ENCODE peak calls at places on chromosome X, in four cellular contexts. L is BJ, A is heart right ventricle, D is mesothelial cell of epicardium. E is an unnamed sample.

GRCh38 chrX:64218023-64218422 is 12.4 kb downstream of the ASB12 start:
- DNase-seq in L (no peak), D (no peak), A (no peak), E (peak)

GRCh38 chrX:17432158-17432557 is 57.2 kb downstream of the NHS start:
- DNase-seq in A (no peak), L (no peak), D (no peak), E (no peak)

GRCh38 chrX:8404958-8405357 is 59.7 kb upstream of the VCX3B start:
- DNase-seq in D (no peak), L (no peak), A (no peak), E (no peak)

GRCh38 chrX:10158279-10158939 is 1.6 kb downstream of the CLCN4 start:
- DNase-seq in A (peak), D (no peak), L (no peak), E (no peak)

GRCh38 chrX:21656587-21657317 is 1.4 kb downstream of the KLHL34 start:
- DNase-seq in A (no peak), L (no peak), D (no peak), E (no peak)

GRCh38 chrX:70826715-70827114 is 81.8 kb downstream of the TEX11 start:
- DNase-seq in A (no peak), D (no peak), L (no peak), E (no peak)

GRCh38 chrX:120305531-120306145 is 5.6 kb downstream of the TMEM255A start:
- DNase-seq in L (no peak), A (no peak), D (no peak), E (no peak)

GRCh38 chrX:14670819-14671218 is 141.5 kb downstream of the GLRA2 start:
- DNase-seq in D (no peak), A (no peak), L (no peak), E (no peak)

GRCh38 chrX:40570346-40571093 is 10.2 kb upstream of the ATP6AP2 start:
- DNase-seq in L (no peak), D (no peak), A (no peak), E (no peak)

GRCh38 chrX:48684134-48684533 is 535 bp downstream of the WAS start:
- DNase-seq in A (no peak), D (no peak), L (no peak), E (no peak)

GRCh38 chrX:131827935-131828334 is 195.2 kb upstream of the STK26 start:
- DNase-seq in L (no peak), A (no peak), D (no peak), E (no peak)

GRCh38 chrX:124268099-124268498 is 64.4 kb upstream of the TEX13D start:
- DNase-seq in L (no peak), A (no peak), D (no peak), E (no peak)

GRCh38 chrX:41785685-41786084 is 61.7 kb downstream of the GPR82 start:
- DNase-seq in L (no peak), D (no peak), A (no peak), E (no peak)

GRCh38 chrX:154785711-154786110 is 19.6 kb downstream of the MPP1 start:
- DNase-seq in L (no peak), D (no peak), A (no peak), E (no peak)

GRCh38 chrX:56221101-56221500 is 11.1 kb upstream of the KLF8 start:
- DNase-seq in L (no peak), D (no peak), A (no peak), E (no peak)

GRCh38 chrX:56216332-56216731 is 15.8 kb upstream of the KLF8 start:
- DNase-seq in A (no peak), D (no peak), L (no peak), E (no peak)

GRCh38 chrX:56222473-56223000 is 9.6 kb upstream of the KLF8 start:
- DNase-seq in L (no peak), A (no peak), D (no peak), E (no peak)

GRCh38 chrX:56219702-56220101 is 12.5 kb upstream of the KLF8 start:
- DNase-seq in A (no peak), L (no peak), D (no peak), E (no peak)
- TF ChIP-seq CTCF in A (peak), L (no peak), D (no peak), E (no peak)

DNA sequence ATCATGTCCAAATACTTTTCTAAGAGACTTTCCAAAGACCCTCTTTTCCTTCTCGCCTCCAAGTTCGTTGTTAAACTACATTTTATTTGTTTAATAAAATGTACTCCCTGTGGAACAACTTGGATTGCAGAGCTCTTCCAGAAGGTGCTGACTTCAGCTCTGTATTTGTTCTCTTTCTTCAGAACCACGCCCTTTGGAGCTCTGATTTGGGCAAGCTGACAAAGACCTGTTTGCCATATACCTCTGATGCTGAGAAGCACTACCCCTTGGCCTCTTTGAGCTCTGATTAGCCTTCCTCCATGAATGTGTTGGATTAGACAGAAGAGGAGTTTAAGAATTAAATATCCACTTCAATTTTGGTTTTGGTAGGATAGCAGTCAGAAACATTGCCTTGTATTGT is 815.1 kb upstream of the POU3F4 start:
- DNase-seq in D (no peak), L (no peak), A (no peak), E (no peak)
- TF ChIP-seq CTCF in D (no peak), L (no peak), A (no peak), E (no peak)

DNA sequence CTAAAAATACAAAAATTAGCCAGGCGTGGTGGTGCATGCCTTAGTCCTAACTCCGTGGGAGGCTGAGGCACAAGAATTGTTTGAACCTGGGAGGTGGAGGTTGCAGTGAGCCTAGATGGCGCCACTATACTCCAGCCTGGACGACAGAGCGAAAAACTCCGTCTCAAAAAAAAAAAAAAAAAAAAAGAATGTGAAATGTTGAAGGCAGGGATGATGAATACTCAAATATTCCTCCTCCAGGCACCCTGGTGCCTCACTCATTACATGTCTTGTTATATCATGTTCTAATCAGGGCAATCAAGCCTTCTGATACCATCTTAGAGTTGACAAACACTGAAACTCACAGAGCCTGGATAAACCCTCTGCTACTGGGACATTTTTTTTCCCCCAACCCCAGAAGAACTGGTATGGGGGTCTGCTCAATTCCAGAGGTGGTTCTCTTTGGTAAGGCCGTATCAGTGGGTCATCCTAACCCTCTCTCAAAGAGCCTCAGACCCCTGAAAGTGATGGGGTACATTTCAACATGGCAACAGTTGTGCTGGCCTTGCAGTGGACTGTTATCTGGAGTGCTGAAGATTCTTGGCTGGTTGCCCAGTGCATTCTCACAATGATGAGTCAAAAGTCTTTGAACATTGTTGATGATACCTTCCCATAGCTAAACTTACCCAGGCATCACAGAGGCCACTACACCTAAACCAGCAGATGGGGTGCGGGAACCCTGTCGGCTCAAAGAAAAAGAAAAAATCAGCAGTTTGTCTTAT is 2.4 kb upstream of the SH3KBP1 start:
- DNase-seq in L (no peak), D (peak), A (no peak), E (no peak)
- TF ChIP-seq CTCF in L (no peak), D (no peak), A (no peak), E (no peak)

GRCh38 chrX:74490249-74490648 is 69.0 kb downstream of the SLC16A2 start:
- DNase-seq in A (no peak), L (no peak), D (no peak), E (no peak)

GRCh38 chrX:74493806-74494205 is 72.5 kb downstream of the SLC16A2 start:
- DNase-seq in A (no peak), L (no peak), D (no peak), E (no peak)

DNA sequence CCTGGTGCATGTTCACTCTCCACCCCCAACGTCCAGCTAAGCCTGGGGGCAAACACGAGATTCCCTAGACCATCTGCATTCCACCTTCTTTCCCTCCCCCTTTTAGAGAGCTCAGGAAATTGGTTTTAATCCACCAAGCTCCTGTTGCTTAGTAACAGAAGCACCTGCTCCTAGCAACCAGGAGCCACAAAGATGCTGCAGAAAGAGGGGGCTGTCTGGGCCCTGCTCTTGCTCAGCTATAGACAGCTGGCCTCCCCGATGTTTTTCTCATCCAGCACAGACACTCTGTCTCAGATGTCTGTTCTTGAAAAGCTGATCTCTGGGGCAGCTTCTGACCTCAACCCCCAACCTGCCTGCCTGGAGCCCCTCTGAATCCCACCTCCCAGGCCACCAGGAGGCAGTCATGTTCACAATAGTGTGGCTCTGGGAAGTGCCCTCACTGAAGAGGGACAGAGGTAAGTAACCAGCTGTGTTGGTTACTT is 71.5 kb downstream of the SLC16A2 start:
- DNase-seq in A (no peak), L (no peak), D (no peak), E (no peak)
- TF ChIP-seq CTCF in A (no peak), L (no peak), D (no peak), E (no peak)

DNA sequence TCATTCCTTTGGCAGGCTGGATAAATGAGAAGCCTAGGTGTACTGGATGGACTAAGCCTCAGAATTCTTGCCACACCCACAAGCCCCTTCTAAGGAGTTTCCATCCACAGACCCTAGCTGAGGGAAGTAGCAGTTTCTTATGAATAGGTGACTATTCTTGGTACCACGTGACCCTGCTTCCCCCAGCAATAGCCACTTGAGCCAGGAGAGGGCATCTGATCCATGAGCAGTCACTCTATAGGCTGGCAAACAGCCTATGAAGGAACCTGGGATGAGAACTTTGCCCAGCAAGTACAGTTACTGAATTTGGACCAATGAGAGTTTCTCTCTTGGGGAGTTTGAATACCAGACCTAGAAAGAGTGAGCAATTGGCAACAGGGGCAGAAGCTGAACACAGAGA is 84.0 kb downstream of the RTL9 start:
- DNase-seq in D (no peak), L (no peak), A (no peak), E (no peak)
- TF ChIP-seq CTCF in D (peak), L (peak), A (no peak), E (peak)

GRCh38 chrX:118637997-118638396 is 89.4 kb upstream of the IL13RA1 start:
- DNase-seq in A (no peak), D (no peak), L (no peak), E (no peak)
- TF ChIP-seq CTCF in A (peak), D (no peak), L (peak), E (peak)

E was measured in osteocyte.